ENCODE peak calls at places on chromosome 13, in nine cellular contexts. E, X, A, C, R, D, F, H and W are unnamed samples.

GRCh38 chr13:31073859-31074718 is 87.6 kb downstream of the HSPH1 start:
- DNase-seq in E (no peak), X (peak), A (no peak), C (no peak), R (peak), D (peak), F (peak), H (no peak), W (no peak)

GRCh38 chr13:85666356-85666755 is 132.9 kb downstream of the SLITRK6 start:
- DNase-seq in E (no peak), X (no peak), A (no peak), C (no peak), R (no peak), D (no peak), F (no peak), H (no peak), W (no peak)

GRCh38 chr13:62375653-62376052 is 960.0 kb upstream of the PCDH20 start:
- DNase-seq in E (no peak), X (no peak), A (no peak), C (no peak), R (no peak), D (no peak), F (no peak), H (no peak), W (no peak)

GRCh38 chr13:75587679-75588078 is 38.1 kb downstream of the UCHL3 start:
- DNase-seq in E (no peak), X (no peak), A (no peak), C (no peak), R (peak), D (peak), F (peak), H (no peak), W (no peak)

GRCh38 chr13:97076898-97077297 is 82.6 kb upstream of the OXGR1 start:
- DNase-seq in E (no peak), X (no peak), A (no peak), C (no peak), R (peak), D (peak), F (peak), H (no peak), W (no peak)

GRCh38 chr13:88188986-88189385 is 517.8 kb downstream of the SLITRK5 start:
- DNase-seq in E (no peak), X (no peak), A (no peak), C (no peak), R (no peak), D (no peak), F (no peak), H (no peak), W (no peak)

GRCh38 chr13:98285852-98286594 is 109.0 kb upstream of the RNF113B start:
- DNase-seq in E (no peak), X (no peak), A (no peak), C (peak), R (no peak), D (no peak), F (no peak), H (no peak), W (no peak)

GRCh38 chr13:40026741-40027140 is 371.3 kb downstream of the COG6 start:
- DNase-seq in E (no peak), X (no peak), A (no peak), C (no peak), R (no peak), D (no peak), F (no peak), H (no peak), W (no peak)

GRCh38 chr13:29436291-29436690 is 159.2 kb downstream of the SLC7A1 start:
- DNase-seq in E (no peak), X (no peak), A (no peak), C (no peak), R (peak), D (peak), F (peak), H (no peak), W (no peak)

GRCh38 chr13:33636955-33637670 is 180.8 kb upstream of the RFC3 start:
- DNase-seq in E (no peak), X (no peak), A (no peak), C (no peak), R (no peak), D (no peak), F (peak), H (no peak), W (no peak)

GRCh38 chr13:24341439-24341838 is 32.1 kb downstream of the C1QTNF9 start:
- DNase-seq in E (no peak), X (no peak), A (no peak), C (no peak), R (no peak), D (no peak), F (peak), H (no peak), W (no peak)

GRCh38 chr13:20264271-20265018 is 32.3 kb upstream of the GJB6 start:
- DNase-seq in E (no peak), X (no peak), A (no peak), C (no peak), R (no peak), D (no peak), F (no peak), H (no peak), W (no peak)

GRCh38 chr13:93080587-93080986 is 146.0 kb upstream of the GPC6 start:
- DNase-seq in E (no peak), X (no peak), A (no peak), C (no peak), R (peak), D (peak), F (peak), H (no peak), W (no peak)

GRCh38 chr13:32737111-32737571 is 150.9 kb downstream of the PDS5B start:
- DNase-seq in E (no peak), X (peak), A (no peak), C (no peak), R (peak), D (peak), F (peak), H (no peak), W (no peak)

GRCh38 chr13:65582160-65582559 is 1648.0 kb downstream of the PCDH9 start:
- DNase-seq in E (no peak), X (no peak), A (no peak), C (no peak), R (no peak), D (no peak), F (no peak), H (no peak), W (no peak)

GRCh38 chr13:36787181-36787580 is 31.8 kb upstream of the RFXAP start:
- DNase-seq in E (no peak), X (no peak), A (no peak), C (peak), R (no peak), D (no peak), F (no peak), H (peak), W (no peak)

GRCh38 chr13:74221752-74222151 is 87.5 kb upstream of the KLF12 start:
- DNase-seq in E (no peak), X (no peak), A (no peak), C (no peak), R (no peak), D (no peak), F (no peak), H (no peak), W (no peak)

GRCh38 chr13:64709079-64709478 is 2521.1 kb downstream of the PCDH9 start:
- DNase-seq in E (no peak), X (no peak), A (no peak), C (peak), R (no peak), D (no peak), F (no peak), H (no peak), W (peak)

GRCh38 chr13:37984357-37984756 is 114.8 kb upstream of the TRPC4 start:
- DNase-seq in E (no peak), X (no peak), A (no peak), C (no peak), R (no peak), D (no peak), F (no peak), H (no peak), W (no peak)

GRCh38 chr13:77168232-77168631 is 141.3 kb upstream of the FBXL3 start:
- DNase-seq in E (no peak), X (no peak), A (no peak), C (no peak), R (no peak), D (no peak), F (no peak), H (no peak), W (no peak)

GRCh38 chr13:40679586-40679985 is 13.1 kb upstream of the FOXO1 start:
- DNase-seq in E (no peak), X (no peak), A (no peak), C (no peak), R (no peak), D (no peak), F (no peak), H (no peak), W (no peak)

GRCh38 chr13:31476753-31477152 is 262.6 kb upstream of the RXFP2 start:
- DNase-seq in E (no peak), X (no peak), A (peak), C (no peak), R (peak), D (peak), F (peak), H (no peak), W (no peak)

GRCh38 chr13:69856331-69856730 is 251.3 kb upstream of the ATXN8OS start:
- DNase-seq in E (no peak), X (no peak), A (no peak), C (no peak), R (no peak), D (no peak), F (no peak), H (no peak), W (no peak)

GRCh38 chr13:69857188-69857821 is 250.3 kb upstream of the ATXN8OS start:
- DNase-seq in E (no peak), X (peak), A (peak), C (no peak), R (peak), D (peak), F (peak), H (no peak), W (peak)
- TF ChIP-seq CTCF in E (peak), X (peak), A (peak), C (peak), R (peak), D (peak), F (peak), H (peak), W (peak)

DNA sequence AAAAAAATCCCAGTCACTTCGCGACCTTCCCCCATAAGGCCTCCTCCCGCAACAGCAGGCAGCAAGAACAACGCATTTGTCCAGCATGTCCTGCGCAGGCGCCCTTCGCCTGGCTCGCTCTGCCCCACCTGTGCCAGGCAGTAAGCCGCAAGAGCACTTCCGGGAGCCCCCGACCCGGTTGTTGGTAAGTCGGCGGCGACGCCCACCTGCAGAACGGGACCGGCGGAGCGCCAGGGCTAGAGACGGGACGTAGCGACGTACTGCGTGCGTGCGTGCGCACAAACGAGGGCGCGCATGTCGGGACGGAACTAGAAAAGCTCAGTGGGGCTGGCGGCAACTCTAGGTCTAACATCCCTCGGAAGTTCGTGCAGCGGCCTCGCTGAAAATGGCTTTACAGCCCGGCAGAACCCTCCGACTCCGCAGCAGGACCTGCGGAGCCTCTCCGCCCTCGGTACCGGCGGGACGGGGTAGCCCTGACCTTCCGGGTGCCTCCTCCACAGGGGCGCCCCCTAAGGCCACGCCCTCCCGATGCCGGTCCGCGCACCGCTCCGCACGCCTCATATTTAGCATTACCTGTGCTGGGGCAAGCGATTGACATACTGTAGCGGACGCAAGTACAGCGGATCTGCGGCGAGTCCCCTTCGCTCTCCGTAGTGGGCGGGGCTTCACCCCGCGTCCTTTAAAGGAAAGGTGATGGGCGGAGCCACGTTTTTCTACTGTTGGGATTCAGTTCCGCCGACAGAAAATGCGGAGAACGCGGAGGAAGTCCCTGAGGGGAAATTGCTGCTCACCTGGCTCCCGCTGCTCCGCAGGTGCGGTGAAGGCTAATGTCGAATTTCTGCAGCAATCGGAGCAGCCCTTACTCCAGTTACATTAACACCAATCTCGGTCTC is at the start of gene MTIF3:
- DNase-seq in E (peak), X (peak), A (peak), C (peak), R (peak), D (peak), F (peak), H (peak), W (peak)
- TF ChIP-seq CTCF in E (no peak), X (no peak), A (no peak), C (no peak), R (no peak), D (no peak), F (peak), H (no peak), W (no peak)

GRCh38 chr13:80630685-80631121 is 289.8 kb upstream of the SPRY2 start:
- DNase-seq in E (no peak), X (no peak), A (no peak), C (no peak), R (peak), D (peak), F (peak), H (no peak), W (no peak)
- TF ChIP-seq CTCF in E (no peak), X (no peak), A (no peak), C (no peak), R (no peak), D (peak), F (no peak), H (no peak), W (no peak)

GRCh38 chr13:47610687-47611086 is 390.4 kb downstream of the SUCLA2 start:
- DNase-seq in E (no peak), X (no peak), A (no peak), C (no peak), R (no peak), D (no peak), F (no peak), H (no peak), W (no peak)

GRCh38 chr13:47611664-47612288 is 389.3 kb downstream of the SUCLA2 start:
- DNase-seq in E (no peak), X (no peak), A (no peak), C (no peak), R (no peak), D (no peak), F (peak), H (no peak), W (no peak)
- TF ChIP-seq CTCF in E (peak), X (no peak), A (no peak), C (peak), R (no peak), D (no peak), F (no peak), H (peak), W (no peak)

DNA sequence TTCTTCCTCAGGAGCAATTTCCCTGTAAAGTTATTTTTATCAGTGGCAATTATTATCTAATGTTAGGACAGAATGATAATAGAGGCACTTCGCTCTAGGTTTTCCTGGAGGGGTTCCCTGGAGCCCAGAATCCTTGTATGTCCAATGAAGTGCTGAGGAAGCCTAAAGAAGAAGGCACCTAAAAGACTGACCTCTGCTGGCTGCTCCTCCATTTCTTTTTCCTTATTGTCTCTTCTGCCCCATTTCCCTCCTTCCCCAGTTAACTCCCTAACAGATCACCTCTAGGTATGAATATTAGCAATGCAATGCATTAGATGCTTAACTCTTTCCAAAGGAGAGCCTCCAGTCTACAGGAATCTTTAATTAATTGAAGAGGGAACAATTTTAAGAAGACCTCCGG is 985.4 kb downstream of the DIAPH3 start:
- DNase-seq in E (no peak), X (no peak), A (no peak), C (no peak), R (peak), D (peak), F (peak), H (no peak), W (no peak)
- TF ChIP-seq CTCF in E (no peak), X (no peak), A (peak), C (no peak), R (peak), D (peak), F (peak), H (no peak), W (no peak)

GRCh38 chr13:53778937-53779336 is 750.3 kb downstream of the OLFM4 start:
- DNase-seq in E (no peak), X (no peak), A (no peak), C (no peak), R (no peak), D (no peak), F (no peak), H (no peak), W (no peak)
- TF ChIP-seq CTCF in E (peak), X (no peak), A (no peak), C (no peak), R (no peak), D (no peak), F (no peak), H (no peak), W (no peak)

GRCh38 chr13:46992383-46992952 is 95.6 kb upstream of the HTR2A start:
- DNase-seq in E (no peak), X (no peak), A (no peak), C (no peak), R (peak), D (peak), F (peak), H (peak), W (no peak)
- TF ChIP-seq CTCF in E (peak), X (no peak), A (no peak), C (peak), R (peak), D (peak), F (peak), H (peak), W (no peak)

DNA sequence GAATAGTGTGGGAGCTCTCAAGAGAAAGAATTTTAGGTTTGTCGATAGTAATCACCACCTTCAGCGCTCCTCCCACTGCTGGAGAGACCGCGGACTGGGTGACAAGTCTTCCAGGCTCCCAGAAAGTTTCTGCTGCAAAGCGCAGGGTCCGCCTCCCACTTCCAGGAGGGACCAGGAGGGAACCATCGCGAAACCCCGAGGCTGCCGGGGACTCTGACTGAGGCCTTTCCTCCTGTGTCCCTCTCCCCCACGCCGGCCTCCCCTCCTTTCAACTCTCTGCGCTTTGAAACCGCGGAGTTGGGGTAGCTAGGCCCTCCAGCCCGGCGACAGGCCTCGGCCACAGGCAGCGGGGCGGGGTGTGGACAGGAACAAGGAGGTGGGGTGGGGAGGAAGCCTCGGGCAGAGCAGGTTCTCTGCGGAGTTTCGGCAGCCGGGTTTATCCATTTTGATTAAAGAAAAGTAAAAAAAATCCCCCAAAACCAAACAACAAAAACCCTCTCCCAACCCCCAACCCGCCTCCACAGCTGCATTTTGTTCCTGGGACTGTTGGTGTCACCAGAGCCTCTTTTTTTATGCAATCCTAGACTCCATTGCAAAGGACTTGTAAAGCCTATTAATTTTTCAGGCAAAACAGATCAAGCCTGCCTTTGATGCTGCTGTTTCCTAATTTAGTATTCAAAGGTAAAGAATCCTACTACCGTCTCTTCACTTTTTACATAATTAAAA is 157.2 kb downstream of the TM9SF2 start:
- DNase-seq in E (peak), X (peak), A (peak), C (peak), R (peak), D (peak), F (peak), H (peak), W (peak)
- TF ChIP-seq CTCF in E (peak), X (no peak), A (peak), C (no peak), R (peak), D (peak), F (peak), H (no peak), W (peak)